ENCODE peak calls at places on chromosomes 5 and 9, in eight cellular contexts. P is substantia nigra; Z is CD8-positive, alpha-beta memory T cell; T is left ventricle myocardium inferior; X is fibroblast of lung; V is AG04450; I is right lobe of liver; U is CD4-positive, CD25-positive, alpha-beta regulatory T cell. W is an unnamed sample.

GRCh38 chr5:173010021-173010420 is 26.4 kb downstream of the ATP6V0E1 start:
- DNase-seq in U (no peak), I (no peak), V (no peak), T (no peak), Z (no peak), X (peak; percentile 33), P (no peak), W (no peak)

GRCh38 chr9:32419921-32420320 is 35.5 kb downstream of the ACO1 start:
- DNase-seq in T (no peak), V (no peak), P (no peak), I (no peak), U (no peak), X (no peak), Z (no peak), W (no peak)

GRCh38 chr5:144941004-144941403 is 770.3 kb downstream of the KCTD16 start:
- DNase-seq in Z (no peak), T (no peak), P (no peak), V (no peak), X (no peak), U (no peak), I (no peak), W (no peak)

GRCh38 chr5:103307470-103307869 is 48.9 kb downstream of the MACIR start:
- DNase-seq in P (no peak), Z (no peak), I (no peak), X (no peak), T (no peak), V (no peak), U (no peak), W (no peak)

GRCh38 chr9:68560131-68560844 is 19.6 kb upstream of the TMEM252 start:
- DNase-seq in Z (no peak), X (peak; percentile 6), T (peak; percentile 44), U (peak; percentile 14), P (no peak), V (peak; percentile 39), I (peak; percentile 65), W (peak; percentile 4)

GRCh38 chr5:44945743-44946142 is 137.0 kb downstream of the MRPS30 start:
- DNase-seq in P (no peak), V (no peak), X (peak; percentile 11), I (no peak), Z (no peak), U (no peak), T (no peak), W (no peak)

GRCh38 chr5:112228672-112229071 is 190.4 kb downstream of the EPB41L4A start:
- DNase-seq in U (no peak), V (no peak), X (peak; percentile 78), Z (no peak), T (peak; percentile 82), P (no peak), I (peak; percentile 83), W (no peak)

GRCh38 chr5:68762201-68762600 is 331.6 kb upstream of the SLC30A5 start:
- DNase-seq in U (no peak), V (no peak), I (no peak), Z (no peak), P (no peak), T (no peak), X (no peak), W (no peak)

GRCh38 chr5:67493676-67494075 is 297.1 kb upstream of the CD180 start:
- DNase-seq in I (peak; percentile 65), T (peak; percentile 32), P (peak; percentile 15), V (no peak), U (no peak), Z (no peak), X (peak; percentile 6), W (no peak)

GRCh38 chr5:152403058-152403457 is 2.0 kb downstream of the NMUR2 start:
- DNase-seq in U (no peak), T (no peak), I (no peak), X (no peak), V (no peak), P (no peak), Z (no peak), W (no peak)

GRCh38 chr9:90632680-90633207 is 9.9 kb downstream of the DIRAS2 start:
- DNase-seq in X (no peak), T (no peak), U (no peak), I (no peak), P (no peak), Z (no peak), V (no peak), W (no peak)

GRCh38 chr5:59091965-59092364 is 509.1 kb downstream of the RAB3C start:
- DNase-seq in P (no peak), I (no peak), Z (no peak), V (no peak), X (no peak), T (no peak), U (no peak), W (no peak)

GRCh38 chr9:37200572-37201005 is 80.2 kb downstream of the ZCCHC7 start:
- DNase-seq in U (no peak), X (peak; percentile 77), I (no peak), P (no peak), V (no peak), T (no peak), Z (no peak), W (no peak)

GRCh38 chr5:55160493-55161209 is 680 bp downstream of the GPX8 start:
- DNase-seq in I (no peak), T (peak; percentile 21), P (no peak), U (no peak), X (peak; percentile 97), Z (no peak), V (peak; percentile 93), W (no peak)

GRCh38 chr5:38426986-38427950 is 129.2 kb downstream of the LIFR start:
- DNase-seq in Z (no peak), V (no peak), X (peak; percentile 51), I (no peak), P (no peak), U (no peak), T (no peak), W (no peak)

GRCh38 chr9:101437806-101438232 is 2.2 kb upstream of the ALDOB start:
- DNase-seq in X (peak; percentile 7), T (peak; percentile 66), Z (no peak), U (no peak), I (peak; percentile 90), V (no peak), P (no peak), W (no peak)

DNA sequence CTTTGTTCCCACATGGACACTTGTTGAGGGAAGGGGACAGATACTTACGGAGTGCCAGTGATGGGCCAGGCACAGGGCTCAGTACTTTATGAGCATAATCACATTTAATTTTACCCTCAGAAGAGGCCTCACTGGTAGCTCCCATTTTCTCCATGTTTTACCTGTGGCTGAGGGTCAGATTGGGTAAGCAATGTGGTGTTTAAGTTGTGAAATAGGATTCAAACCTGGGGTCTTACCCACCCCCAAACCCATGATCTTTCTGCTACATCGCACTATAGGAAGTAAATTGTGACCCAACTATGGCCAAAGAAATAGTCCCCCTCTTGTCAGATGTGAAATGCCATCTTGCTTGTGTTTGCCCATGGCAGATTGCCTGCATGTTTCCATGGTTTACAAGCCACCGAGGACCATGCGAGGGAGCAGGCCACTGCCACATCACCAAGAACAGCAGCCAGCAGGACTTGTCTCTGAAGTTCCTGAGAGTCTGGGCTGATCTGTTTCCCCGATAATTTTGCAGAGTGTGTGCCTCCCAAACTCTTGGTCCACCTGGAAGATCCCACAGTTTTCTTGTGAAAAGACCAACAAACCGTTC is 95.4 kb downstream of the MACROH2A1 start:
- DNase-seq in P (no peak), I (no peak), Z (no peak), T (no peak), V (no peak), X (no peak), U (no peak), W (no peak)
- H3K27ac ChIP-seq in P (no peak overlapping the region), I (no peak overlapping the region), Z (no peak overlapping the region), T (no peak overlapping the region), V (no peak overlapping the region), X (no peak overlapping the region), U (no peak overlapping the region), W (no peak overlapping the region)

GRCh38 chr5:132259061-132259851 is 1.8 kb downstream of the PDLIM4 start:
- DNase-seq in V (peak; percentile 74), P (no peak), T (peak; percentile 69), U (no peak), I (no peak), Z (no peak), X (peak; percentile 94), W (no peak)
- H3K27ac ChIP-seq in V (peak overlapping the region; percentile 99), P (peak overlapping the region; percentile 46), T (peak overlapping the region; percentile 78), U (no peak overlapping the region), I (no peak overlapping the region), Z (peak overlapping the region; percentile 59), X (peak overlapping the region; percentile 99), W (no peak overlapping the region)

DNA sequence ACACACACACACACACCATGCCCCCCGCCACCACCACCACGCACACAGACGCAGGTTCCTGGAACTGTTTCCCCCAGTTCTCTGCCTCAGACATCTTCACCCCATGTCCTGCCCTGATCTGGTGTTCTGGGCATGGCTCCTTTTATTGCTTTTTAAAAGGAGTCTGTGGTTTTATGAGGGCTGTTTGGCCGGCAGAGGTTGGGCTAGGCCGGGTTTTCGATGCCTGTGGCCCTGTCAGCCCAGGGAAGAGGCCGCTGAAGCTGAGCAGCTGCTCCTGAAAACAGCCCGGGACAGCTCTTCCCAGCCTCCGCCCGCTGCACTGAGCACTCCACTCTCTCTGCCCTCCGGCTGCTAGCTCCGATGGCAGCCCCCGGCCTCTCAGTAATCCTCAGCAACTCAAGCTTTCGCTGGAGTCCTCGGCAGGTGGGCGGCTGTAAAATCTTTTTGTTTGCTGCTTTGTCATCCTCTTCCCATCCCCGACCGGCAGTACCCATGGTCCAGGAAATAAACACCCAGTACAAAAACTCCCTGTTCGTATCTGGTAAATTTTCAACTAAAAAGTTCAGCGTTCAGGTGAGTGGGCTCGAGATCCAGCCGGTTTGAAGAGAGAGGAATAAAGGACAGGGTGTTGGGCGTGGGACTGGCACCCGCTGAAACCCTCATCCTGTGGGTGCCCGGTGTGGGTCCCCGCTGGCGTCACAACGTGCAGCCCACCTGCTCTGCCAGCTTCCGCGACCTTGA is 103.0 kb upstream of the ERCC6L2 start:
- DNase-seq in Z (peak; percentile 29), U (no peak), P (no peak), T (no peak), V (no peak), X (peak; percentile 73), I (no peak), W (no peak)
- H3K27ac ChIP-seq in Z (no peak overlapping the region), U (no peak overlapping the region), P (no peak overlapping the region), T (no peak overlapping the region), V (peak overlapping the region; percentile 58), X (no peak overlapping the region), I (no peak overlapping the region), W (no peak overlapping the region)

DNA sequence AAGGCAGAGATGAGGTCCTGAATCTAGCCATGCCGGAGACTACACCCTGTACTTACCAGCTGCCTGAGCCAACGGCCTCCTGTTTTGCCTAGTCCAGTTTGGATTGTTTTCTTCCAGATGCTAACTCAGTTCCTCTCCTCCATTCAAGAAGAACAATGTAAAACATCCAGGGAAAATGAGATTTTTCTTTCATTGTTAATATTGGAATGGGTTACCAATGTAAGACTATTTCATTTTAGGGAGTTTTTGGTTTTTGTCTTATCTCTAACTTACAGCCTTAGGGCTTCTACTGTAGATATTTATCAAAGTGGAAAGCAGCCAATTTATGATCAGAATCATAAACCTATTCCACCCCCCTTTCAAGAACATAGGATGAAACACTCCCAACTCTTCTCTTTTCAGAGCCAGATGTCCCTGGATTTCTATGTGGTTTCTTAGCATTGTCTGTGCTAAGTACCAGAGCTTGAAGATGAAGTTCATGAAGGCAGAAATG is 3.5 kb upstream of the VDAC1 start:
- DNase-seq in I (no peak), P (no peak), V (no peak), T (no peak), U (no peak), X (no peak), Z (no peak), W (no peak)
- H3K27ac ChIP-seq in I (no peak overlapping the region), P (no peak overlapping the region), V (no peak overlapping the region), T (no peak overlapping the region), U (no peak overlapping the region), X (no peak overlapping the region), Z (no peak overlapping the region), W (no peak overlapping the region)

W was measured in naive thymus-derived CD4-positive, alpha-beta T cell.